ENCODE peak calls at places on chromosomes 1 and 21, in eight cellular contexts. E is prostate gland, X is fibroblast of lung, G is upper lobe of left lung, P is WTC11, W is Calu3, Y is brain microvascular endothelial cell, Q is GM13976. F is an unnamed sample.
A peak's percentile ranks its signal among the peaks of the same experiment; 100 is the strongest.

GRCh38 chr1:17010601-17011438 is 908 bp downstream of the ATP13A2 start:
- DNase-seq in X (peak; percentile 33), Q (peak; percentile 52), E (no peak), P (no peak), Y (no peak), W (peak; percentile 5), G (peak; percentile 89), F (no peak)

GRCh38 chr1:218665216-218665615 is 320.1 kb downstream of the TGFB2 start:
- DNase-seq in G (no peak), E (peak; percentile 12), W (peak; percentile 25), Q (no peak), P (no peak), X (peak; percentile 90), Y (peak; percentile 65), F (no peak)

GRCh38 chr1:4561213-4561612 is 93.2 kb upstream of the AJAP1 start:
- DNase-seq in X (no peak), G (no peak), Q (no peak), P (no peak), E (no peak), W (no peak), Y (no peak), F (no peak)

GRCh38 chr1:56414728-56415224 is 164.6 kb downstream of the PLPP3 start:
- DNase-seq in X (no peak), Q (no peak), G (no peak), Y (no peak), E (peak; percentile 67), P (no peak), W (peak; percentile 62), F (no peak)

GRCh38 chr1:225156254-225156653 is 226.8 kb downstream of the DNAH14 start:
- DNase-seq in E (no peak), X (peak; percentile 75), P (no peak), G (no peak), Q (no peak), Y (peak; percentile 6), W (no peak), F (no peak)

GRCh38 chr1:56576880-56577858 is 2.2 kb downstream of the PLPP3 start:
- DNase-seq in X (peak; percentile 38), Q (peak; percentile 36), P (no peak), E (no peak), Y (peak; percentile 24), G (no peak), W (no peak), F (no peak)

GRCh38 chr1:196535727-196536126 is 72.5 kb downstream of the KCNT2 start:
- DNase-seq in W (no peak), X (peak; percentile 50), Q (no peak), P (peak; percentile 24), Y (peak; percentile 50), G (no peak), E (no peak), F (no peak)

GRCh38 chr1:119146466-119146865 is 6.0 kb upstream of the WARS2 start:
- DNase-seq in E (no peak), X (no peak), Q (no peak), W (no peak), G (no peak), P (no peak), Y (no peak), F (no peak)

GRCh38 chr1:55277377-55278130 is 62.4 kb upstream of the USP24 start:
- DNase-seq in W (peak; percentile 81), G (no peak), E (peak; percentile 60), Q (peak; percentile 77), Y (peak; percentile 73), P (peak; percentile 89), X (peak; percentile 65), F (peak; percentile 71)

GRCh38 chr1:55275976-55276375 is 60.8 kb upstream of the USP24 start:
- DNase-seq in E (no peak), Q (no peak), P (no peak), X (peak; percentile 61), G (no peak), W (no peak), Y (peak; percentile 52), F (no peak)

GRCh38 chr1:55278378-55278777 is 63.2 kb upstream of the USP24 start:
- DNase-seq in E (no peak), Q (no peak), P (no peak), G (no peak), W (no peak), X (no peak), Y (no peak), F (no peak)

GRCh38 chr1:55275151-55275748 is 60.1 kb upstream of the USP24 start:
- DNase-seq in E (no peak), Y (peak; percentile 43), X (peak; percentile 63), P (no peak), G (peak; percentile 30), Q (no peak), W (no peak), F (no peak)

DNA sequence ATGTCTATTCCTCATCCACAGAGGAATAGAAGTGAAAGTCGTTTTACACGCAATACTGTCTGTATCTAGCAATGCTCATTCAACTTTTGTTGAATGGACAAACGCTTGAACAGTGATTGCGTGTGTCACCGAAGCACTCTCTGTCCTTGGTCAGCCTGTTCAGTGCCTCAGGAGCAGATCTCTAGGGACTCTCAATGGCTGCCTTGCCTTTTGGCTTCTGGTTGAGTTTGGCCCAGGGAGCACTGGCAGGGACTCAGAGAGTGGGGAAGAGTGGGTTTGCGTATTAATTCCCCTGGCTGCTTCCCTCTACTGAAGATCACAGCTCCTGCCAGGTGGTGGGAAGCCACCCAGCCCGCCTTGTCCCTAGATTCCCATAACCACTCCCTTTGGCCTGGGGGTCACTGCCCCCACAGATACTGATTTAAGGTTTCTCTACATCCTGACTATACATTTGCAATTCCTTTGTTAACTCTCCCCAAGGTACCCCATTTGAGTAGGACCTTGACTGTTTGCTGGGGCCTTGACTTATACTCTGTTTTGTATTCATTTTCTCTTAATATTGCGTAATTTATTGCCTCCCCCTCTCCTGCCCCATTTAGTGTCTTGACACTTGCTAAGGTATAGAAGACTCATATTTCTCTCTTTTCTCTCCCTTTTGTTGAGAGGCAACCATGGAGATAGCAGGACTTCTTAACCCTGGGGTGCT is 61.7 kb upstream of the USP24 start:
- DNase-seq in E (no peak), G (no peak), Q (no peak), Y (no peak), W (no peak), P (no peak), X (no peak), F (no peak)
- TF ChIP-seq CTCF in E (no peak), G (no peak), Q (no peak), Y (no peak), W (no peak), P (no peak), X (no peak), F (no peak)

GRCh38 chr21:46206163-46207005 is 22.1 kb upstream of the SPATC1L start:
- DNase-seq in P (peak; percentile 5), Q (no peak), E (no peak), X (no peak), W (no peak), Y (no peak), G (peak; percentile 70), F (no peak)

GRCh38 chr21:46203203-46203600 is 18.9 kb upstream of the SPATC1L start:
- DNase-seq in W (no peak), E (no peak), Q (no peak), X (no peak), P (no peak), Y (no peak), G (no peak), F (no peak)

GRCh38 chr21:46205766-46206162 is 21.5 kb upstream of the SPATC1L start:
- DNase-seq in E (no peak), P (no peak), W (no peak), Q (no peak), Y (no peak), G (peak; percentile 66), X (no peak), F (no peak)

GRCh38 chr21:46207006-46207919 is 21.3 kb downstream of the LSS start:
- DNase-seq in Q (no peak), E (no peak), Y (no peak), X (no peak), P (peak; percentile 6), G (peak; percentile 57), W (no peak), F (no peak)

DNA sequence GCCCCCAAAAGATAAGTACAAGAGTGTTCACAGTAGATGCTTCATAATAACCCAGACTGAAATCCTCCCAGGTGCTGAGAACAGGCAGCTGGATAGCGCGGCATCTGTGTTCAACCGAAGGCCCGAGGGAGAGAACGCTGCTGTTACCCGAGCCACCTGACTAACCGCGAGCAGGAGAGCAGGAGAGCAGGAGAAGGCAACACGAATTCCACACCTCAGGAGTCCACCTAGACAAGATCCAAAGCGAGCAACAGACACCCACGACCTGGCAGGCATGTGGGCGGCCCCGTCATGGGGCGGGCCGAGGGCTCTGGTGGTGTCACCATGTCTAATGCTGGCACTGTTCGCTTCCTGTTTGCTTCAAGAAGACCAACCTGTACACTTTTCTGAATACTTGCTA is 20.9 kb upstream of the SPATC1L start:
- DNase-seq in P (no peak), Q (no peak), E (no peak), G (peak; percentile 65), W (no peak), X (no peak), Y (no peak), F (no peak)
- TF ChIP-seq CTCF in P (no peak), Q (no peak), E (no peak), G (no peak), W (no peak), X (no peak), Y (no peak), F (no peak)

GRCh38 chr1:37393173-37393572 is 81.2 kb upstream of the ZC3H12A start:
- DNase-seq in X (no peak), E (no peak), P (no peak), G (no peak), Y (no peak), Q (no peak), W (no peak), F (no peak)

GRCh38 chr1:37398096-37398495 is 76.3 kb upstream of the ZC3H12A start:
- DNase-seq in P (no peak), W (no peak), Q (no peak), G (no peak), X (no peak), Y (no peak), E (no peak), F (no peak)

GRCh38 chr1:37392051-37392450 is 82.3 kb upstream of the ZC3H12A start:
- DNase-seq in Q (no peak), X (no peak), P (no peak), W (no peak), Y (no peak), G (no peak), E (no peak), F (no peak)

GRCh38 chr1:37393585-37394120 is 80.7 kb upstream of the ZC3H12A start:
- DNase-seq in X (no peak), G (no peak), Q (no peak), P (no peak), W (no peak), E (no peak), Y (no peak), F (no peak)

GRCh38 chr1:37394574-37395464 is 79.6 kb upstream of the ZC3H12A start:
- DNase-seq in X (no peak), Y (no peak), W (no peak), Q (no peak), G (no peak), P (peak; percentile 78), E (no peak), F (no peak)
- TF ChIP-seq CTCF in X (no peak), Y (no peak), W (no peak), Q (no peak), G (no peak), P (no peak), E (no peak), F (no peak)

GRCh38 chr1:53471000-53471399 is 11.8 kb downstream of the DMRTB1 start:
- DNase-seq in W (no peak), Q (no peak), Y (no peak), X (no peak), G (no peak), P (no peak), E (no peak), F (no peak)

GRCh38 chr1:53476579-53476978 is 17.4 kb downstream of the DMRTB1 start:
- DNase-seq in G (no peak), Q (no peak), Y (no peak), X (no peak), W (no peak), E (no peak), P (no peak), F (no peak)

GRCh38 chr1:53470584-53470983 is 11.4 kb downstream of the DMRTB1 start:
- DNase-seq in X (no peak), Y (no peak), G (no peak), W (no peak), Q (no peak), E (no peak), P (no peak), F (no peak)

GRCh38 chr1:53475661-53476060 is 16.5 kb downstream of the DMRTB1 start:
- DNase-seq in X (no peak), W (no peak), Q (no peak), P (no peak), Y (no peak), G (no peak), E (no peak), F (no peak)

GRCh38 chr1:53473463-53473862 is 14.3 kb downstream of the DMRTB1 start:
- DNase-seq in E (no peak), W (no peak), G (no peak), Y (peak; percentile 21), P (no peak), Q (no peak), X (no peak), F (no peak)
- TF ChIP-seq CTCF in E (no peak), W (no peak), G (no peak), Y (peak; percentile 52), P (no peak), Q (no peak), X (peak; percentile 46), F (no peak)

F was measured in activated B cell treated with CpG ODN at 0.5 μM for 24 hours.